ENCODE peak calls at places on chromosomes 5 and 9, in eight cellular contexts. H, X, K, T, R, N, F and G are unnamed samples.

GRCh38 chr9:110330484-110331115 is 7.1 kb downstream of the TXNDC8 start:
- DNase-seq in H (no peak), X (peak; percentile 64), K (no peak), T (no peak), R (no peak), N (no peak), F (no peak), G (peak; percentile 40)

GRCh38 chr5:122919969-122920368 is 74.6 kb downstream of the SNX24 start:
- DNase-seq in H (no peak), X (no peak), K (no peak), T (no peak), R (no peak), N (no peak), F (no peak), G (no peak)

GRCh38 chr5:157045601-157046000 is 13.3 kb downstream of the HAVCR1 start:
- DNase-seq in H (no peak), X (no peak), K (no peak), T (no peak), R (no peak), N (no peak), F (no peak), G (no peak)

GRCh38 chr5:38387161-38387560 is 128.8 kb downstream of the EGFLAM start:
- DNase-seq in H (no peak), X (no peak), K (no peak), T (no peak), R (no peak), N (no peak), F (no peak), G (no peak)

GRCh38 chr5:1513326-1514026 is 10.3 kb downstream of the LPCAT1 start:
- DNase-seq in H (no peak), X (no peak), K (no peak), T (no peak), R (peak; percentile 5), N (peak; percentile 49), F (no peak), G (no peak)

GRCh38 chr5:40480392-40480791 is 199.3 kb upstream of the PTGER4 start:
- DNase-seq in H (peak; percentile 25), X (no peak), K (no peak), T (no peak), R (no peak), N (no peak), F (no peak), G (no peak)

GRCh38 chr9:80550181-80550580 is 978.4 kb downstream of the TLE4 start:
- DNase-seq in H (no peak), X (peak; percentile 9), K (no peak), T (no peak), R (no peak), N (no peak), F (no peak), G (no peak)

GRCh38 chr9:76045217-76045616 is 154.7 kb downstream of the PCSK5 start:
- DNase-seq in H (no peak), X (no peak), K (no peak), T (no peak), R (no peak), N (no peak), F (no peak), G (peak; percentile 1)

GRCh38 chr5:107519900-107520354 is 150.8 kb downstream of the EFNA5 start:
- DNase-seq in H (peak; percentile 82), X (no peak), K (no peak), T (peak; percentile 38), R (no peak), N (no peak), F (peak; percentile 32), G (peak; percentile 44)

GRCh38 chr5:177552839-177553455 is 1.4 kb downstream of the FAM193B start:
- DNase-seq in H (no peak), X (peak; percentile 31), K (peak; percentile 13), T (no peak), R (no peak), N (no peak), F (peak; percentile 35), G (no peak)

GRCh38 chr9:125674981-125675973 is 31.7 kb downstream of the MAPKAP1 start:
- DNase-seq in H (no peak), X (peak; percentile 87), K (peak; percentile 59), T (peak; percentile 90), R (no peak), N (no peak), F (peak; percentile 92), G (peak; percentile 88)

GRCh38 chr5:39233783-39234182 is 14.4 kb upstream of the FYB1 start:
- DNase-seq in H (no peak), X (no peak), K (no peak), T (no peak), R (no peak), N (no peak), F (no peak), G (no peak)

GRCh38 chr5:59598547-59598874 is 295.0 kb downstream of the PDE4D start:
- DNase-seq in H (peak; percentile 32), X (peak; percentile 20), K (no peak), T (no peak), R (no peak), N (no peak), F (no peak), G (peak; percentile 18)

GRCh38 chr9:93598647-93599241 is 22.4 kb downstream of the PHF2 start:
- DNase-seq in H (no peak), X (no peak), K (no peak), T (no peak), R (no peak), N (no peak), F (peak; percentile 34), G (peak; percentile 42)

GRCh38 chr5:33049298-33049697 is 338.2 kb downstream of the NPR3 start:
- DNase-seq in H (no peak), X (no peak), K (no peak), T (no peak), R (no peak), N (no peak), F (peak; percentile 63), G (no peak)

GRCh38 chr9:89277454-89277853 is 33.5 kb upstream of the CKS2 start:
- DNase-seq in H (peak; percentile 38), X (peak; percentile 65), K (no peak), T (no peak), R (no peak), N (no peak), F (no peak), G (peak; percentile 20)

GRCh38 chr5:107532182-107532878 is 138.4 kb downstream of the EFNA5 start:
- DNase-seq in H (no peak), X (no peak), K (no peak), T (no peak), R (no peak), N (no peak), F (no peak), G (no peak)

GRCh38 chr9:133309608-133310007 is 26.4 kb downstream of the SURF6 start:
- DNase-seq in H (no peak), X (no peak), K (no peak), T (no peak), R (no peak), N (no peak), F (no peak), G (no peak)

GRCh38 chr9:77325058-77325457 is 147.7 kb downstream of the VPS13A start:
- DNase-seq in H (no peak), X (no peak), K (no peak), T (no peak), R (no peak), N (no peak), F (no peak), G (no peak)

GRCh38 chr5:121744577-121744976 is 107.1 kb upstream of the FTMT start:
- DNase-seq in H (no peak), X (no peak), K (no peak), T (no peak), R (no peak), N (no peak), F (no peak), G (no peak)

GRCh38 chr5:21593261-21593660 is 1259.9 kb downstream of the CDH12 start:
- DNase-seq in H (no peak), X (no peak), K (no peak), T (no peak), R (no peak), N (no peak), F (no peak), G (no peak)
- TF ChIP-seq CTCF in H (no peak), X (no peak), K (no peak), T (no peak), R (no peak), N (no peak), F (no peak), G (no peak)

GRCh38 chr9:131677051-131677444 is 62.8 kb downstream of the RAPGEF1 start:
- DNase-seq in H (no peak), X (peak; percentile 54), K (no peak), T (no peak), R (no peak), N (no peak), F (no peak), G (peak; percentile 45)

GRCh38 chr9:131679261-131680020 is 60.4 kb downstream of the RAPGEF1 start:
- DNase-seq in H (no peak), X (no peak), K (no peak), T (no peak), R (no peak), N (no peak), F (no peak), G (no peak)

GRCh38 chr9:131677445-131678180 is 62.3 kb downstream of the RAPGEF1 start:
- DNase-seq in H (peak; percentile 83), X (peak; percentile 77), K (no peak), T (peak; percentile 82), R (no peak), N (no peak), F (peak; percentile 62), G (peak; percentile 77)

GRCh38 chr9:131676431-131676972 is 63.4 kb downstream of the RAPGEF1 start:
- DNase-seq in H (peak; percentile 86), X (no peak), K (no peak), T (no peak), R (no peak), N (no peak), F (no peak), G (no peak)

GRCh38 chr9:131678499-131679111 is 61.3 kb downstream of the RAPGEF1 start:
- DNase-seq in H (peak; percentile 94), X (peak; percentile 92), K (peak; percentile 77), T (peak; percentile 93), R (peak; percentile 69), N (peak; percentile 67), F (peak; percentile 100), G (peak; percentile 89)
- TF ChIP-seq CTCF in H (no peak), X (no peak), K (no peak), T (no peak), R (no peak), N (no peak), F (no peak), G (no peak)

GRCh38 chr9:1870915-1871314 is 144.2 kb upstream of the SMARCA2 start:
- DNase-seq in H (no peak), X (no peak), K (no peak), T (no peak), R (no peak), N (no peak), F (no peak), G (no peak)

GRCh38 chr9:1871486-1872181 is 143.5 kb upstream of the SMARCA2 start:
- DNase-seq in H (peak; percentile 16), X (peak; percentile 5), K (peak; percentile 42), T (no peak), R (no peak), N (no peak), F (no peak), G (peak; percentile 1)

GRCh38 chr9:1875251-1875851 is 139.8 kb upstream of the SMARCA2 start:
- DNase-seq in H (peak; percentile 74), X (no peak), K (no peak), T (no peak), R (no peak), N (no peak), F (no peak), G (no peak)

GRCh38 chr9:1869843-1870242 is 145.3 kb upstream of the SMARCA2 start:
- DNase-seq in H (peak; percentile 85), X (peak; percentile 13), K (peak; percentile 67), T (no peak), R (no peak), N (no peak), F (no peak), G (peak; percentile 6)
- TF ChIP-seq CTCF in H (peak; percentile 63), X (peak; percentile 45), K (peak; percentile 74), T (peak; percentile 46), R (no peak), N (peak; percentile 51), F (no peak), G (peak; percentile 29)

GRCh38 chr5:92017786-92018185 is 634.7 kb upstream of the ARRDC3 start:
- DNase-seq in H (no peak), X (peak; percentile 40), K (no peak), T (peak; percentile 48), R (no peak), N (no peak), F (peak; percentile 53), G (peak; percentile 20)
- TF ChIP-seq CTCF in H (no peak), X (no peak), K (no peak), T (no peak), R (no peak), N (no peak), F (no peak), G (no peak)